ENCODE peak calls at places on chromosomes 4 and X, in six cellular contexts. One of them, this sample, is unnamed.

GRCh38 chr4:84493092-84493850 is 5.8 kb downstream of the NKX6-1 start:
- DNase-seq in PC-3: no peak
- DNase-seq in foreskin fibroblast: peak
- DNase-seq in right atrium auricular region: no peak
- DNase-seq in PC-9: no peak
- DNase-seq in mesothelial cell of epicardium: no peak
- DNase-seq in this sample: no peak

GRCh38 chr4:103996059-103996458 is 276.3 kb upstream of the TACR3 start:
- DNase-seq in foreskin fibroblast: no peak
- DNase-seq in PC-3: peak
- DNase-seq in mesothelial cell of epicardium: no peak
- DNase-seq in PC-9: no peak
- DNase-seq in right atrium auricular region: no peak
- DNase-seq in this sample: no peak

GRCh38 chr4:122758033-122758432 is 25.5 kb downstream of the BBS12 start:
- DNase-seq in foreskin fibroblast: peak
- DNase-seq in PC-9: no peak
- DNase-seq in PC-3: peak
- DNase-seq in mesothelial cell of epicardium: no peak
- DNase-seq in right atrium auricular region: no peak
- DNase-seq in this sample: no peak

GRCh38 chrX:44447214-44447613 is 95.4 kb downstream of the FUNDC1 start:
- DNase-seq in right atrium auricular region: no peak
- DNase-seq in PC-3: no peak
- DNase-seq in mesothelial cell of epicardium: no peak
- DNase-seq in foreskin fibroblast: no peak
- DNase-seq in PC-9: no peak
- DNase-seq in this sample: no peak

GRCh38 chrX:153769158-153769864 is 5.3 kb downstream of the PLXNB3 start:
- DNase-seq in right atrium auricular region: no peak
- DNase-seq in PC-3: no peak
- DNase-seq in foreskin fibroblast: no peak
- DNase-seq in mesothelial cell of epicardium: peak
- DNase-seq in PC-9: no peak
- DNase-seq in this sample: no peak

GRCh38 chr4:151403656-151404055 is 5.3 kb upstream of the FHIP1A start:
- DNase-seq in right atrium auricular region: no peak
- DNase-seq in mesothelial cell of epicardium: no peak
- DNase-seq in PC-9: no peak
- DNase-seq in foreskin fibroblast: no peak
- DNase-seq in PC-3: no peak
- DNase-seq in this sample: no peak

GRCh38 chr4:110533940-110534339 is 58.0 kb downstream of the ENPEP start:
- DNase-seq in PC-9: peak
- DNase-seq in PC-3: peak
- DNase-seq in mesothelial cell of epicardium: no peak
- DNase-seq in right atrium auricular region: no peak
- DNase-seq in foreskin fibroblast: peak
- DNase-seq in this sample: peak

GRCh38 chr4:150867148-150867547 is 147.9 kb downstream of the LRBA start:
- DNase-seq in foreskin fibroblast: peak
- DNase-seq in PC-3: peak
- DNase-seq in mesothelial cell of epicardium: no peak
- DNase-seq in right atrium auricular region: no peak
- DNase-seq in PC-9: peak
- DNase-seq in this sample: peak

GRCh38 chrX:38563006-38563405 is 1.7 kb downstream of the TSPAN7 start:
- DNase-seq in mesothelial cell of epicardium: no peak
- DNase-seq in foreskin fibroblast: no peak
- DNase-seq in right atrium auricular region: no peak
- DNase-seq in PC-9: no peak
- DNase-seq in PC-3: no peak
- DNase-seq in this sample: no peak

GRCh38 chr4:124948976-124949597 is 236.6 kb upstream of the ANKRD50 start:
- DNase-seq in PC-3: peak
- DNase-seq in foreskin fibroblast: peak
- DNase-seq in right atrium auricular region: no peak
- DNase-seq in PC-9: no peak
- DNase-seq in mesothelial cell of epicardium: no peak
- DNase-seq in this sample: no peak

GRCh38 chr4:69546121-69546520 is 50.4 kb upstream of the UGT2B4 start:
- DNase-seq in PC-9: no peak
- DNase-seq in foreskin fibroblast: no peak
- DNase-seq in mesothelial cell of epicardium: no peak
- DNase-seq in PC-3: peak
- DNase-seq in right atrium auricular region: no peak
- DNase-seq in this sample: no peak

GRCh38 chrX:153973127-153974002 is 811 bp downstream of the TMEM187 start:
- DNase-seq in foreskin fibroblast: no peak
- DNase-seq in PC-3: no peak
- DNase-seq in mesothelial cell of epicardium: no peak
- DNase-seq in PC-9: peak
- DNase-seq in right atrium auricular region: no peak
- DNase-seq in this sample: no peak

GRCh38 chr4:110224812-110225211 is 26.4 kb upstream of the ELOVL6 start:
- DNase-seq in PC-3: peak
- DNase-seq in foreskin fibroblast: peak
- DNase-seq in right atrium auricular region: no peak
- DNase-seq in PC-9: no peak
- DNase-seq in mesothelial cell of epicardium: no peak
- DNase-seq in this sample: no peak

GRCh38 chr4:52546449-52546848 is 112.7 kb downstream of the USP46 start:
- DNase-seq in right atrium auricular region: no peak
- DNase-seq in PC-9: no peak
- DNase-seq in mesothelial cell of epicardium: no peak
- DNase-seq in foreskin fibroblast: no peak
- DNase-seq in PC-3: no peak
- DNase-seq in this sample: no peak

GRCh38 chr4:78014889-78015886 is 41.9 kb upstream of the FRAS1 start:
- DNase-seq in PC-3: no peak
- DNase-seq in mesothelial cell of epicardium: no peak
- DNase-seq in PC-9: no peak
- DNase-seq in foreskin fibroblast: peak
- DNase-seq in right atrium auricular region: no peak
- DNase-seq in this sample: no peak

GRCh38 chrX:150370589-150371312 is 7.6 kb downstream of the MAMLD1 start:
- DNase-seq in mesothelial cell of epicardium: no peak
- DNase-seq in PC-3: no peak
- DNase-seq in PC-9: no peak
- DNase-seq in foreskin fibroblast: peak
- DNase-seq in right atrium auricular region: no peak
- DNase-seq in this sample: no peak

GRCh38 chrX:11363069-11363594 is 69.9 kb downstream of the AMELX start:
- DNase-seq in PC-9: no peak
- DNase-seq in mesothelial cell of epicardium: no peak
- DNase-seq in right atrium auricular region: no peak
- DNase-seq in PC-3: no peak
- DNase-seq in foreskin fibroblast: no peak
- DNase-seq in this sample: no peak

GRCh38 chr4:102625232-102625930 is 124.2 kb downstream of the NFKB1 start:
- DNase-seq in PC-9: no peak
- DNase-seq in mesothelial cell of epicardium: no peak
- DNase-seq in PC-3: peak
- DNase-seq in foreskin fibroblast: peak
- DNase-seq in right atrium auricular region: no peak
- DNase-seq in this sample: peak

GRCh38 chr4:11218692-11219091 is 210.0 kb downstream of the HS3ST1 start:
- DNase-seq in right atrium auricular region: no peak
- DNase-seq in mesothelial cell of epicardium: no peak
- DNase-seq in PC-9: no peak
- DNase-seq in foreskin fibroblast: no peak
- DNase-seq in PC-3: no peak
- DNase-seq in this sample: no peak

GRCh38 chrX:21974011-21974385 is 33.5 kb downstream of the SMS start:
- DNase-seq in mesothelial cell of epicardium: no peak
- DNase-seq in PC-9: peak
- DNase-seq in right atrium auricular region: no peak
- DNase-seq in foreskin fibroblast: no peak
- DNase-seq in PC-3: peak
- DNase-seq in this sample: no peak

GRCh38 chr4:31383767-31384166 is 663.6 kb downstream of the PCDH7 start:
- DNase-seq in foreskin fibroblast: no peak
- DNase-seq in mesothelial cell of epicardium: no peak
- DNase-seq in PC-9: no peak
- DNase-seq in right atrium auricular region: no peak
- DNase-seq in PC-3: no peak
- DNase-seq in this sample: no peak

GRCh38 chr4:157271166-157271869 is 50.8 kb downstream of the GRIA2 start:
- DNase-seq in PC-3: peak
- DNase-seq in mesothelial cell of epicardium: no peak
- DNase-seq in right atrium auricular region: no peak
- DNase-seq in foreskin fibroblast: peak
- DNase-seq in PC-9: peak
- DNase-seq in this sample: no peak

GRCh38 chr4:56902703-56903102 is 5.0 kb upstream of the REST start:
- DNase-seq in mesothelial cell of epicardium: no peak
- DNase-seq in foreskin fibroblast: no peak
- DNase-seq in PC-9: no peak
- DNase-seq in right atrium auricular region: no peak
- DNase-seq in PC-3: no peak
- DNase-seq in this sample: no peak

GRCh38 chr4:182141623-182142022 is 101.6 kb upstream of the TENM3 start:
- DNase-seq in mesothelial cell of epicardium: no peak
- DNase-seq in PC-3: no peak
- DNase-seq in PC-9: no peak
- DNase-seq in foreskin fibroblast: no peak
- DNase-seq in right atrium auricular region: no peak
- DNase-seq in this sample: no peak

GRCh38 chr4:9964884-9965283 is 56.4 kb downstream of the SLC2A9 start:
- DNase-seq in mesothelial cell of epicardium: no peak
- DNase-seq in right atrium auricular region: no peak
- DNase-seq in foreskin fibroblast: no peak
- DNase-seq in PC-3: no peak
- DNase-seq in PC-9: no peak
- DNase-seq in this sample: no peak

GRCh38 chr4:110622841-110623709 is at the start of gene PITX2:
- DNase-seq in foreskin fibroblast: peak
- DNase-seq in PC-3: no peak
- DNase-seq in mesothelial cell of epicardium: peak
- DNase-seq in PC-9: peak
- DNase-seq in right atrium auricular region: peak
- DNase-seq in this sample: peak

DNA sequence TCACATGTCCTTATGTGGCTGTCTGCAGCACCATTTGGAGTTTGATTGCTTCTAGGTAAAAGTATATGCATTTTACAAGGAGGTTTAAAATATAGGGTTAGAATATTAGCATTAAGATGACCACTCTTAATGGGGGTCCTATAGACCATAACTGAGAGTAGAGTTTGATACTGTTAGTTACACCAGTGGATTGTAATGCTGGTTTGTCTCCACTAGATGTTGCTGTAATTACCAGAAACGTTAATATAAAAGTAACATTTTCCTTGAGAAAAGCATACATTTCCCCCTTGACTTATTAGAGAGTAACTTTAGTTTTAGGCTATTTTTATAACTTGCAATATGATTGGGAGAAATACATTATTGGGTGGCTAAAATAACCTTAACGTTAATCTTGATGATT is 93.0 kb downstream of the ZXDA start:
- DNase-seq in PC-9: no peak
- DNase-seq in mesothelial cell of epicardium: no peak
- DNase-seq in foreskin fibroblast: peak
- DNase-seq in right atrium auricular region: no peak
- DNase-seq in PC-3: peak
- DNase-seq in this sample: no peak
- TF ChIP-seq CTCF in PC-9: peak
- TF ChIP-seq CTCF in mesothelial cell of epicardium: no peak
- TF ChIP-seq CTCF in foreskin fibroblast: peak
- TF ChIP-seq CTCF in right atrium auricular region: peak
- TF ChIP-seq CTCF in PC-3: peak
- TF ChIP-seq CTCF in this sample: peak

DNA sequence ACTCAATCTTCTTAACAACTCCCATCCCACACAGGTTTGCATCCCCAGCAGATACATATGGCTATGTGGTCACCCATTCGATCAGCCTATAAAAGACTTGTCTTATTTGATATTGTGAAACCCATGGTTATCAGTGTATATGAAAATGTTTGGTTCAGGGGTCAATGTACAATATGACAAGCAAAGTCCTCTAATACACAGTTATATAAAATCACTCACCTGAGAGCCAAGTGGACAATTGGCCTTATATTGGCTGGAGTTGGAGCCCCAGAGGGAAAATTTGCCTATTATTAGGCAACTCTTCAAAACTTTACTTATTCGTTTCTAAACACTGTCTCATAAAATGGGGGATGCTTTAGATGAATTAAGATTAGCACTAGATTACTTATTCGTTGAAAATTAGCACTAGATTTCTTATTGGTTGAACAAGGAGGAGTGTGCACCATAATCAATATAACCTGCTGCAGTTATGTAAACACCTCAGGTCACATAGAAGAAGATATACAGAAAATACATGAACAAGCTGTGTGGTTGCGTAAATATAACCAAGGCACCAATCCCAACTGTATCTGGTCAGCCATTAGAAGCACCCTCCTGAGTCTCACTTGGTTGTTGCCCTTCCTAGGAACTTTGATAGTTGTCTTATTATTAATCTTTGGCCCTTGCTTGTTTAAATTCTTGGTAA is 10.7 kb upstream of the ADH4 start:
- DNase-seq in right atrium auricular region: no peak
- DNase-seq in PC-9: no peak
- DNase-seq in mesothelial cell of epicardium: no peak
- DNase-seq in foreskin fibroblast: no peak
- DNase-seq in PC-3: no peak
- DNase-seq in this sample: no peak
- TF ChIP-seq CTCF in right atrium auricular region: no peak
- TF ChIP-seq CTCF in PC-9: no peak
- TF ChIP-seq CTCF in mesothelial cell of epicardium: no peak
- TF ChIP-seq CTCF in foreskin fibroblast: no peak
- TF ChIP-seq CTCF in PC-3: no peak
- TF ChIP-seq CTCF in this sample: no peak

GRCh38 chrX:103918050-103918449 is 44.4 kb upstream of the TMSB15B start:
- DNase-seq in right atrium auricular region: no peak
- DNase-seq in PC-3: peak
- DNase-seq in mesothelial cell of epicardium: no peak
- DNase-seq in PC-9: no peak
- DNase-seq in foreskin fibroblast: peak
- DNase-seq in this sample: no peak

GRCh38 chrX:103910371-103910770 is 52.1 kb upstream of the TMSB15B start:
- DNase-seq in right atrium auricular region: no peak
- DNase-seq in mesothelial cell of epicardium: no peak
- DNase-seq in PC-3: no peak
- DNase-seq in PC-9: no peak
- DNase-seq in foreskin fibroblast: no peak
- DNase-seq in this sample: no peak

GRCh38 chrX:103918584-103919335 is 43.7 kb upstream of the TMSB15B start:
- DNase-seq in PC-3: peak
- DNase-seq in PC-9: no peak
- DNase-seq in mesothelial cell of epicardium: no peak
- DNase-seq in foreskin fibroblast: peak
- DNase-seq in right atrium auricular region: peak
- DNase-seq in this sample: no peak

GRCh38 chrX:103919336-103919682 is 43.1 kb upstream of the TMSB15B start:
- DNase-seq in mesothelial cell of epicardium: no peak
- DNase-seq in foreskin fibroblast: peak
- DNase-seq in PC-3: peak
- DNase-seq in PC-9: no peak
- DNase-seq in right atrium auricular region: no peak
- DNase-seq in this sample: no peak

GRCh38 chrX:103913356-103914020 is 48.9 kb upstream of the TMSB15B start:
- DNase-seq in PC-3: peak
- DNase-seq in mesothelial cell of epicardium: no peak
- DNase-seq in PC-9: no peak
- DNase-seq in foreskin fibroblast: peak
- DNase-seq in right atrium auricular region: no peak
- DNase-seq in this sample: no peak
- TF ChIP-seq CTCF in PC-3: no peak
- TF ChIP-seq CTCF in mesothelial cell of epicardium: no peak
- TF ChIP-seq CTCF in PC-9: no peak
- TF ChIP-seq CTCF in foreskin fibroblast: no peak
- TF ChIP-seq CTCF in right atrium auricular region: no peak
- TF ChIP-seq CTCF in this sample: no peak

GRCh38 chrX:13254076-13254785 is 65.6 kb downstream of the ATXN3L start:
- DNase-seq in PC-3: peak
- DNase-seq in right atrium auricular region: no peak
- DNase-seq in foreskin fibroblast: peak
- DNase-seq in PC-9: no peak
- DNase-seq in mesothelial cell of epicardium: no peak
- DNase-seq in this sample: no peak
- TF ChIP-seq CTCF in PC-3: no peak
- TF ChIP-seq CTCF in right atrium auricular region: no peak
- TF ChIP-seq CTCF in foreskin fibroblast: no peak
- TF ChIP-seq CTCF in PC-9: no peak
- TF ChIP-seq CTCF in mesothelial cell of epicardium: no peak
- TF ChIP-seq CTCF in this sample: no peak